ENCODE peak calls at places on chromosomes 3 and 15, in ten cellular contexts. A, C, J, Y, L, Q, S, K, B and Z are unnamed samples.

GRCh38 chr3:66499881-66500574 is 794 bp downstream of the LRIG1 start:
- DNase-seq in C (peak; percentile 24), S (peak; percentile 34), L (no peak), A (no peak), J (peak; percentile 84), Y (peak; percentile 31), K (peak; percentile 37), Q (peak; percentile 5), B (no peak), Z (peak; percentile 60)

GRCh38 chr3:25246921-25247320 is 181.1 kb upstream of the RARB start:
- DNase-seq in L (no peak), Q (no peak), J (no peak), S (no peak), K (no peak), A (no peak), B (no peak), Y (no peak), C (no peak), Z (no peak)

GRCh38 chr15:100714034-100714748 is 111.8 kb downstream of the ASB7 start:
- DNase-seq in B (no peak), S (no peak), L (no peak), Y (no peak), J (no peak), K (no peak), C (no peak), A (no peak), Q (no peak), Z (no peak)

GRCh38 chr3:67437090-67437489 is 217.3 kb downstream of the SUCLG2 start:
- DNase-seq in A (no peak), Y (no peak), B (no peak), C (no peak), J (no peak), K (no peak), Q (no peak), L (no peak), S (no peak), Z (no peak)

GRCh38 chr3:40615916-40616315 is 91.2 kb downstream of the ZNF621 start:
- DNase-seq in Y (no peak), C (no peak), K (no peak), Q (no peak), A (no peak), S (no peak), B (no peak), J (no peak), L (no peak), Z (no peak)

GRCh38 chr15:62676891-62677290 is 365.7 kb upstream of the TPM1 start:
- DNase-seq in C (no peak), J (no peak), Y (no peak), B (no peak), L (no peak), S (no peak), Q (no peak), K (no peak), A (no peak), Z (no peak)

GRCh38 chr3:194184265-194184751 is 48.4 kb downstream of the HES1 start:
- DNase-seq in L (peak; percentile 63), Y (no peak), J (no peak), Q (no peak), B (no peak), C (no peak), K (no peak), S (no peak), A (no peak), Z (no peak)

GRCh38 chr3:149342413-149343340 is 9.2 kb upstream of the TM4SF18 start:
- DNase-seq in K (peak; percentile 32), Q (no peak), J (no peak), A (no peak), L (no peak), B (no peak), C (no peak), Y (no peak), S (no peak), Z (no peak)

GRCh38 chr15:66505430-66505811 is 295 bp downstream of the ZWILCH start:
- DNase-seq in J (no peak), Y (no peak), K (no peak), A (no peak), C (no peak), Q (no peak), B (no peak), L (no peak), S (no peak), Z (no peak)

GRCh38 chr15:67744331-67745058 is 80.8 kb upstream of the SKOR1 start:
- DNase-seq in L (no peak), K (no peak), S (no peak), J (no peak), Y (no peak), A (no peak), B (no peak), C (no peak), Q (no peak), Z (peak; percentile 23)

GRCh38 chr3:89565098-89565497 is 457.7 kb downstream of the EPHA3 start:
- DNase-seq in A (no peak), Y (no peak), L (no peak), Q (no peak), K (no peak), J (no peak), B (no peak), C (no peak), S (no peak), Z (no peak)

GRCh38 chr15:61196156-61196555 is 32.9 kb downstream of the RORA start:
- DNase-seq in A (no peak), Q (no peak), C (no peak), Y (no peak), J (no peak), K (no peak), S (no peak), L (no peak), B (no peak), Z (no peak)

GRCh38 chr3:117754841-117755240 is 1045.3 kb downstream of the TUSC7 start:
- DNase-seq in C (no peak), Q (no peak), Y (no peak), B (no peak), S (no peak), J (no peak), L (no peak), K (no peak), A (no peak), Z (no peak)

GRCh38 chr3:192062186-192062585 is 601.2 kb downstream of the PYDC2 start:
- DNase-seq in A (no peak), Y (no peak), S (no peak), C (no peak), K (no peak), J (no peak), L (no peak), Q (no peak), B (no peak), Z (no peak)

GRCh38 chr3:17730318-17730967 is 12.0 kb downstream of the TBC1D5 start:
- DNase-seq in Q (no peak), A (no peak), S (no peak), L (peak; percentile 77), C (no peak), B (no peak), Y (no peak), J (no peak), K (peak; percentile 39), Z (no peak)

GRCh38 chr3:58520403-58520784 is 16.6 kb downstream of the ACOX2 start:
- DNase-seq in Q (no peak), A (no peak), L (no peak), C (no peak), S (no peak), Y (no peak), J (no peak), B (no peak), K (no peak), Z (no peak)

GRCh38 chr3:186097663-186098451 is 11.0 kb downstream of the ETV5 start:
- DNase-seq in Q (no peak), B (no peak), J (peak; percentile 83), K (peak; percentile 96), C (no peak), S (peak; percentile 77), Y (no peak), L (peak; percentile 94), A (no peak), Z (no peak)

GRCh38 chr3:126057547-126057819 is 26.4 kb downstream of the SLC41A3 start:
- DNase-seq in Q (no peak), B (no peak), K (no peak), S (no peak), J (peak; percentile 63), Y (no peak), C (no peak), A (no peak), L (no peak), Z (no peak)

GRCh38 chr3:23916152-23916885 is 471 bp downstream of the NKIRAS1 start:
- DNase-seq in Q (no peak), C (no peak), L (no peak), J (peak; percentile 81), B (no peak), A (no peak), Y (no peak), S (no peak), K (no peak), Z (no peak)

GRCh38 chr3:12932347-12932746 is 91.0 kb upstream of the RPL32 start:
- DNase-seq in C (no peak), J (no peak), S (no peak), B (no peak), L (no peak), K (no peak), Y (no peak), Q (no peak), A (no peak), Z (no peak)

GRCh38 chr3:52546111-52546901 is 9.9 kb downstream of the UQCC5 start:
- DNase-seq in Y (no peak), L (no peak), A (no peak), S (no peak), B (no peak), Q (no peak), C (no peak), J (no peak), K (no peak), Z (no peak)

GRCh38 chr15:64905119-64905831 is 6.4 kb upstream of the ANKDD1A start:
- DNase-seq in L (no peak), Y (peak; percentile 72), S (peak; percentile 73), Q (peak; percentile 61), A (no peak), J (peak; percentile 94), C (peak; percentile 76), K (peak; percentile 80), B (peak; percentile 37), Z (peak; percentile 87)